ENCODE peak calls at places on chromosome 10, in ten cellular contexts. F is A673, T is osteocyte, I is endothelial cell, J is NCI-H2107, L is EL, M is kidney epithelial cell, O is AG04450, R is fibroblast of the conjunctiva, N is lower lobe of right lung. A is an unnamed sample.

GRCh38 chr10:99466632-99467031 is 36.2 kb upstream of the GOT1 start:
- DNase-seq in J (no peak), O (no peak), R (no peak), T (no peak), I (no peak), N (no peak), M (no peak), L (no peak), F (no peak), A (no peak)

GRCh38 chr10:15715619-15716227 is 4.0 kb downstream of the ITGA8 start:
- DNase-seq in O (no peak), F (peak; percentile 35), L (peak; percentile 24), I (peak; percentile 55), J (no peak), N (no peak), T (no peak), M (no peak), R (peak; percentile 24), A (no peak)

GRCh38 chr10:7889947-7890542 is 71.7 kb downstream of the TAF3 start:
- DNase-seq in M (no peak), O (no peak), L (no peak), R (no peak), T (no peak), I (no peak), J (no peak), F (no peak), N (no peak), A (no peak)

GRCh38 chr10:36256905-36257304 is 614.8 kb upstream of the FZD8 start:
- DNase-seq in T (no peak), L (peak; percentile 3), N (no peak), I (no peak), F (no peak), J (no peak), R (no peak), M (no peak), O (no peak), A (no peak)

GRCh38 chr10:21514808-21515580 is 10.5 kb downstream of the SKIDA1 start:
- DNase-seq in F (no peak), M (no peak), J (no peak), R (no peak), L (peak; percentile 21), O (no peak), I (no peak), N (no peak), T (no peak), A (no peak)

GRCh38 chr10:100828744-100829102 is 83.3 kb downstream of the PAX2 start:
- DNase-seq in M (no peak), F (peak; percentile 30), I (no peak), N (no peak), T (no peak), L (no peak), R (no peak), O (no peak), J (no peak), A (peak; percentile 8)

GRCh38 chr10:125411724-125412123 is 251.4 kb upstream of the CTBP2 start:
- DNase-seq in F (no peak), L (peak; percentile 90), N (no peak), M (peak; percentile 68), J (no peak), R (peak; percentile 27), O (peak; percentile 63), T (no peak), I (no peak), A (no peak)

GRCh38 chr10:74923556-74923955 is 97.2 kb downstream of the KAT6B start:
- DNase-seq in I (no peak), R (no peak), O (no peak), F (peak; percentile 73), M (no peak), N (peak; percentile 56), T (no peak), L (peak; percentile 31), J (no peak), A (no peak)

GRCh38 chr10:93752761-93753160 is 5.0 kb upstream of the LGI1 start:
- DNase-seq in R (no peak), N (no peak), I (no peak), J (no peak), L (peak; percentile 73), F (peak; percentile 29), O (no peak), M (peak; percentile 55), T (no peak), A (no peak)

GRCh38 chr10:56348101-56348500 is 13.0 kb downstream of the ZWINT start:
- DNase-seq in R (no peak), L (no peak), F (no peak), I (no peak), T (no peak), J (no peak), N (no peak), O (no peak), M (no peak), A (no peak)

GRCh38 chr10:110426294-110427153 is 71.2 kb upstream of the DUSP5 start:
- DNase-seq in T (peak; percentile 92), F (no peak), M (no peak), I (no peak), L (peak; percentile 86), O (peak; percentile 69), N (no peak), R (peak; percentile 78), J (no peak), A (no peak)

GRCh38 chr10:35027567-35027966 is 62.6 kb downstream of the CUL2 start:
- DNase-seq in F (peak; percentile 25), I (no peak), M (no peak), O (no peak), J (no peak), N (no peak), T (no peak), R (no peak), L (peak; percentile 29), A (no peak)

A was measured in NCI-H510A.